ENCODE peak calls at places on chromosomes 3 and 15, in nine cellular contexts. One of them, this sample, is unnamed.

GRCh38 chr3:196942915-196943277 is 568 bp upstream of the NCBP2 start:
- DNase-seq in SW480: no peak
- DNase-seq in HepG2: no peak
- DNase-seq in cardiac fibroblast: peak
- DNase-seq in pancreas: peak
- DNase-seq in SK-N-SH: peak
- DNase-seq in fibroblast of gingiva: no peak
- DNase-seq in natural killer cell treated with Interleukin-12 subunit alpha and Interleukin-12 subunit beta and Interleukin-15 and Interleukin-18, amount 100 ng/mL, for 72 hours: no peak
- DNase-seq in GM13977: peak
- DNase-seq in this sample: no peak

GRCh38 chr3:33238923-33239322 is 20.3 kb upstream of the SUSD5 start:
- DNase-seq in SK-N-SH: no peak
- DNase-seq in pancreas: no peak
- DNase-seq in SW480: no peak
- DNase-seq in cardiac fibroblast: no peak
- DNase-seq in HepG2: no peak
- DNase-seq in fibroblast of gingiva: no peak
- DNase-seq in natural killer cell treated with Interleukin-12 subunit alpha and Interleukin-12 subunit beta and Interleukin-15 and Interleukin-18, amount 100 ng/mL, for 72 hours: no peak
- DNase-seq in GM13977: no peak
- DNase-seq in this sample: no peak

GRCh38 chr3:141266797-141267555 is 35.4 kb downstream of the PXYLP1 start:
- DNase-seq in natural killer cell treated with Interleukin-12 subunit alpha and Interleukin-12 subunit beta and Interleukin-15 and Interleukin-18, amount 100 ng/mL, for 72 hours: no peak
- DNase-seq in SW480: no peak
- DNase-seq in GM13977: peak
- DNase-seq in pancreas: no peak
- DNase-seq in fibroblast of gingiva: no peak
- DNase-seq in HepG2: no peak
- DNase-seq in cardiac fibroblast: no peak
- DNase-seq in SK-N-SH: no peak
- DNase-seq in this sample: no peak

GRCh38 chr3:62567097-62568021 is 194.0 kb upstream of the FEZF2 start:
- DNase-seq in fibroblast of gingiva: peak
- DNase-seq in cardiac fibroblast: peak
- DNase-seq in pancreas: no peak
- DNase-seq in SK-N-SH: no peak
- DNase-seq in HepG2: peak
- DNase-seq in natural killer cell treated with Interleukin-12 subunit alpha and Interleukin-12 subunit beta and Interleukin-15 and Interleukin-18, amount 100 ng/mL, for 72 hours: no peak
- DNase-seq in SW480: no peak
- DNase-seq in GM13977: no peak
- DNase-seq in this sample: no peak

GRCh38 chr3:57942366-57942765 is 65.9 kb upstream of the FLNB start:
- DNase-seq in HepG2: no peak
- DNase-seq in cardiac fibroblast: no peak
- DNase-seq in fibroblast of gingiva: peak
- DNase-seq in GM13977: no peak
- DNase-seq in SK-N-SH: no peak
- DNase-seq in pancreas: no peak
- DNase-seq in natural killer cell treated with Interleukin-12 subunit alpha and Interleukin-12 subunit beta and Interleukin-15 and Interleukin-18, amount 100 ng/mL, for 72 hours: no peak
- DNase-seq in SW480: no peak
- DNase-seq in this sample: no peak

GRCh38 chr3:192897005-192897404 is 20.7 kb downstream of the MB21D2 start:
- DNase-seq in GM13977: no peak
- DNase-seq in natural killer cell treated with Interleukin-12 subunit alpha and Interleukin-12 subunit beta and Interleukin-15 and Interleukin-18, amount 100 ng/mL, for 72 hours: no peak
- DNase-seq in SK-N-SH: no peak
- DNase-seq in fibroblast of gingiva: no peak
- DNase-seq in SW480: peak
- DNase-seq in cardiac fibroblast: no peak
- DNase-seq in pancreas: no peak
- DNase-seq in HepG2: peak
- DNase-seq in this sample: no peak

GRCh38 chr3:156483426-156483825 is 71.5 kb downstream of the SSR3 start:
- DNase-seq in natural killer cell treated with Interleukin-12 subunit alpha and Interleukin-12 subunit beta and Interleukin-15 and Interleukin-18, amount 100 ng/mL, for 72 hours: no peak
- DNase-seq in pancreas: no peak
- DNase-seq in fibroblast of gingiva: peak
- DNase-seq in cardiac fibroblast: peak
- DNase-seq in SW480: peak
- DNase-seq in SK-N-SH: no peak
- DNase-seq in GM13977: peak
- DNase-seq in HepG2: no peak
- DNase-seq in this sample: peak

GRCh38 chr15:69679623-69680228 is 227.1 kb downstream of the RPLP1 start:
- DNase-seq in natural killer cell treated with Interleukin-12 subunit alpha and Interleukin-12 subunit beta and Interleukin-15 and Interleukin-18, amount 100 ng/mL, for 72 hours: peak
- DNase-seq in HepG2: no peak
- DNase-seq in fibroblast of gingiva: no peak
- DNase-seq in SK-N-SH: no peak
- DNase-seq in cardiac fibroblast: no peak
- DNase-seq in GM13977: peak
- DNase-seq in pancreas: no peak
- DNase-seq in SW480: no peak
- DNase-seq in this sample: peak

GRCh38 chr15:84788500-84788899 is 28.7 kb upstream of the ALPK3 start:
- DNase-seq in natural killer cell treated with Interleukin-12 subunit alpha and Interleukin-12 subunit beta and Interleukin-15 and Interleukin-18, amount 100 ng/mL, for 72 hours: no peak
- DNase-seq in HepG2: no peak
- DNase-seq in GM13977: no peak
- DNase-seq in fibroblast of gingiva: peak
- DNase-seq in cardiac fibroblast: no peak
- DNase-seq in SW480: no peak
- DNase-seq in pancreas: no peak
- DNase-seq in SK-N-SH: no peak
- DNase-seq in this sample: no peak

GRCh38 chr3:108412351-108412750 is 98.0 kb downstream of the MYH15 start:
- DNase-seq in natural killer cell treated with Interleukin-12 subunit alpha and Interleukin-12 subunit beta and Interleukin-15 and Interleukin-18, amount 100 ng/mL, for 72 hours: no peak
- DNase-seq in cardiac fibroblast: no peak
- DNase-seq in pancreas: no peak
- DNase-seq in SK-N-SH: no peak
- DNase-seq in HepG2: no peak
- DNase-seq in GM13977: no peak
- DNase-seq in fibroblast of gingiva: no peak
- DNase-seq in SW480: no peak
- DNase-seq in this sample: no peak

GRCh38 chr15:99211926-99212325 is 37.5 kb downstream of the TTC23 start:
- DNase-seq in HepG2: no peak
- DNase-seq in natural killer cell treated with Interleukin-12 subunit alpha and Interleukin-12 subunit beta and Interleukin-15 and Interleukin-18, amount 100 ng/mL, for 72 hours: no peak
- DNase-seq in GM13977: no peak
- DNase-seq in cardiac fibroblast: peak
- DNase-seq in pancreas: no peak
- DNase-seq in fibroblast of gingiva: peak
- DNase-seq in SK-N-SH: no peak
- DNase-seq in SW480: no peak
- DNase-seq in this sample: no peak

GRCh38 chr3:195587406-195587805 is 3.7 kb upstream of the APOD start:
- DNase-seq in cardiac fibroblast: no peak
- DNase-seq in fibroblast of gingiva: no peak
- DNase-seq in pancreas: no peak
- DNase-seq in HepG2: no peak
- DNase-seq in natural killer cell treated with Interleukin-12 subunit alpha and Interleukin-12 subunit beta and Interleukin-15 and Interleukin-18, amount 100 ng/mL, for 72 hours: no peak
- DNase-seq in SW480: no peak
- DNase-seq in GM13977: no peak
- DNase-seq in SK-N-SH: no peak
- DNase-seq in this sample: no peak

GRCh38 chr3:171116365-171116764 is 89.8 kb upstream of the SLC2A2 start:
- DNase-seq in cardiac fibroblast: peak
- DNase-seq in fibroblast of gingiva: peak
- DNase-seq in natural killer cell treated with Interleukin-12 subunit alpha and Interleukin-12 subunit beta and Interleukin-15 and Interleukin-18, amount 100 ng/mL, for 72 hours: no peak
- DNase-seq in SK-N-SH: no peak
- DNase-seq in GM13977: no peak
- DNase-seq in HepG2: no peak
- DNase-seq in pancreas: no peak
- DNase-seq in SW480: peak
- DNase-seq in this sample: no peak

GRCh38 chr15:80710635-80711553 is 15.8 kb downstream of the ABHD17C start:
- DNase-seq in SW480: peak
- DNase-seq in natural killer cell treated with Interleukin-12 subunit alpha and Interleukin-12 subunit beta and Interleukin-15 and Interleukin-18, amount 100 ng/mL, for 72 hours: no peak
- DNase-seq in fibroblast of gingiva: no peak
- DNase-seq in cardiac fibroblast: peak
- DNase-seq in SK-N-SH: no peak
- DNase-seq in pancreas: no peak
- DNase-seq in GM13977: peak
- DNase-seq in HepG2: no peak
- DNase-seq in this sample: peak

GRCh38 chr3:142724682-142725351 is 983 bp downstream of the TRPC1 start:
- DNase-seq in cardiac fibroblast: peak
- DNase-seq in SW480: peak
- DNase-seq in GM13977: no peak
- DNase-seq in HepG2: peak
- DNase-seq in natural killer cell treated with Interleukin-12 subunit alpha and Interleukin-12 subunit beta and Interleukin-15 and Interleukin-18, amount 100 ng/mL, for 72 hours: no peak
- DNase-seq in fibroblast of gingiva: peak
- DNase-seq in pancreas: peak
- DNase-seq in SK-N-SH: peak
- DNase-seq in this sample: no peak

GRCh38 chr15:85351965-85352364 is 28.4 kb upstream of the AKAP13 start:
- DNase-seq in cardiac fibroblast: no peak
- DNase-seq in SK-N-SH: no peak
- DNase-seq in GM13977: no peak
- DNase-seq in HepG2: no peak
- DNase-seq in natural killer cell treated with Interleukin-12 subunit alpha and Interleukin-12 subunit beta and Interleukin-15 and Interleukin-18, amount 100 ng/mL, for 72 hours: no peak
- DNase-seq in fibroblast of gingiva: no peak
- DNase-seq in pancreas: no peak
- DNase-seq in SW480: no peak
- DNase-seq in this sample: no peak

GRCh38 chr3:114380233-114380645 is 86.4 kb downstream of the TIGIT start:
- DNase-seq in SW480: no peak
- DNase-seq in cardiac fibroblast: peak
- DNase-seq in pancreas: no peak
- DNase-seq in GM13977: no peak
- DNase-seq in natural killer cell treated with Interleukin-12 subunit alpha and Interleukin-12 subunit beta and Interleukin-15 and Interleukin-18, amount 100 ng/mL, for 72 hours: no peak
- DNase-seq in fibroblast of gingiva: peak
- DNase-seq in HepG2: no peak
- DNase-seq in SK-N-SH: no peak
- DNase-seq in this sample: no peak

GRCh38 chr15:28015855-28016254 is 83.3 kb downstream of the OCA2 start:
- DNase-seq in SW480: no peak
- DNase-seq in SK-N-SH: no peak
- DNase-seq in natural killer cell treated with Interleukin-12 subunit alpha and Interleukin-12 subunit beta and Interleukin-15 and Interleukin-18, amount 100 ng/mL, for 72 hours: no peak
- DNase-seq in cardiac fibroblast: no peak
- DNase-seq in GM13977: no peak
- DNase-seq in fibroblast of gingiva: no peak
- DNase-seq in pancreas: no peak
- DNase-seq in HepG2: no peak
- DNase-seq in this sample: no peak

GRCh38 chr3:182837855-182838454 is 44.7 kb downstream of the ATP11B start:
- DNase-seq in SK-N-SH: peak
- DNase-seq in HepG2: peak
- DNase-seq in GM13977: no peak
- DNase-seq in SW480: no peak
- DNase-seq in fibroblast of gingiva: peak
- DNase-seq in pancreas: no peak
- DNase-seq in cardiac fibroblast: peak
- DNase-seq in natural killer cell treated with Interleukin-12 subunit alpha and Interleukin-12 subunit beta and Interleukin-15 and Interleukin-18, amount 100 ng/mL, for 72 hours: no peak
- DNase-seq in this sample: no peak